ENCODE peak calls at places on chromosomes 16 and 17, in six cellular contexts. P is B cell; I is uterus; E is stimulated activated CD8-positive, alpha-beta memory T cell treated with anti-CD3 and anti-CD28 coated beads, Interleukin-2, amount 100 ng/mL, for 1 hour; S is stimulated activated CD4-positive, alpha-beta T cell treated with anti-CD3 and anti-CD28 coated beads, Interleukin-2, amount 100 ng/mL, for 4 hours; Z is ascending aorta. A is an unnamed sample.

GRCh38 chr17:32569171-32570080 is 82.6 kb downstream of the CDK5R1 start:
- DNase-seq in P (no peak), S (no peak), I (no peak), E (no peak), Z (no peak), A (no peak)

GRCh38 chr16:27800817-27801216 is 250.9 kb downstream of the KATNIP start:
- DNase-seq in S (no peak), Z (no peak), P (no peak), E (no peak), I (no peak), A (no peak)

GRCh38 chr17:29612404-29613370 is 10.0 kb downstream of the CORO6 start:
- DNase-seq in P (no peak), S (no peak), Z (no peak), E (no peak), I (no peak), A (no peak)

GRCh38 chr17:76718516-76718915 is 7.8 kb upstream of the MXRA7 start:
- DNase-seq in S (no peak), E (no peak), P (no peak), Z (no peak), I (no peak), A (no peak)

GRCh38 chr17:77535892-77536291 is 395.1 kb downstream of the SEC14L1 start:
- DNase-seq in P (no peak), I (no peak), E (no peak), Z (no peak), S (no peak), A (no peak)

GRCh38 chr17:65553009-65553645 is 8.3 kb downstream of the AXIN2 start:
- DNase-seq in I (no peak), P (no peak), E (no peak), Z (no peak), S (no peak), A (no peak)

GRCh38 chr17:65037157-65037556 is 19.4 kb downstream of the GNA13 start:
- DNase-seq in I (no peak), P (no peak), E (no peak), Z (no peak), S (no peak), A (no peak)

GRCh38 chr16:69691980-69692911 is 34.1 kb downstream of the NQO1 start:
- DNase-seq in I (no peak), S (no peak), Z (no peak), P (no peak), E (no peak), A (no peak)

GRCh38 chr17:72602517-72603345 is 481.9 kb downstream of the SOX9 start:
- DNase-seq in E (no peak), S (no peak), Z (no peak), I (no peak), P (no peak), A (no peak)

GRCh38 chr16:51165043-51165442 is 14.0 kb upstream of the SALL1 start:
- DNase-seq in P (no peak), Z (no peak), I (no peak), S (no peak), E (no peak), A (no peak)

GRCh38 chr17:78947235-78948153 is 22.3 kb upstream of the TIMP2 start:
- DNase-seq in S (no peak), Z (no peak), I (no peak), E (no peak), P (no peak), A (no peak)

GRCh38 chr16:69613283-69614154 is 47.8 kb downstream of the NFAT5 start:
- DNase-seq in I (no peak), Z (no peak), E (no peak), P (no peak), S (no peak), A (no peak)

GRCh38 chr17:57692770-57693169 is 52.3 kb downstream of the CCDC182 start:
- DNase-seq in P (no peak), Z (no peak), S (no peak), E (no peak), I (no peak), A (no peak)